ENCODE peak calls at places on chromosome 12, in four cellular contexts. Z is AML-193, U is left cardiac atrium, F is NCI-H1930. V is an unnamed sample.

GRCh38 chr12:4908694-4909396 is 860 bp upstream of the KCNA1 start:
- DNase-seq in Z (no peak), F (peak), U (no peak), V (peak)

GRCh38 chr12:56488041-56488955 is at the start of gene GLS2:
- DNase-seq in Z (no peak), U (peak), F (peak), V (peak)

GRCh38 chr12:55676707-55677106 is 31.0 kb downstream of the ITGA7 start:
- DNase-seq in Z (peak), U (no peak), F (no peak), V (no peak)

GRCh38 chr12:8785499-8785898 is 36.9 kb upstream of the A2ML1 start:
- DNase-seq in U (no peak), F (no peak), Z (no peak), V (no peak)

GRCh38 chr12:53048033-53048779 is 1.7 kb upstream of the TNS2 start:
- DNase-seq in F (peak), U (peak), Z (no peak), V (peak)

GRCh38 chr12:22101749-22102243 is 55.8 kb downstream of the CMAS start:
- DNase-seq in U (peak), Z (no peak), F (no peak), V (no peak)

GRCh38 chr12:2215709-2216560 is 163.1 kb downstream of the CACNA1C start:
- DNase-seq in U (no peak), F (no peak), Z (no peak), V (no peak)

GRCh38 chr12:48286665-48287064 is 64.1 kb downstream of the ZNF641 start:
- DNase-seq in U (no peak), Z (peak), F (no peak), V (no peak)

GRCh38 chr12:22709292-22709691 is 84.3 kb downstream of the ETNK1 start:
- DNase-seq in F (no peak), Z (no peak), U (no peak), V (no peak)

GRCh38 chr12:94997726-94998125 is 5.8 kb downstream of the NDUFA12 start:
- DNase-seq in U (no peak), F (no peak), Z (no peak), V (no peak)

GRCh38 chr12:15679146-15679545 is 110.0 kb downstream of the EPS8 start:
- DNase-seq in U (no peak), Z (no peak), F (no peak), V (no peak)

GRCh38 chr12:108316153-108316892 is 22.8 kb downstream of the CMKLR1 start:
- DNase-seq in U (no peak), F (no peak), Z (no peak), V (peak)

GRCh38 chr12:112012775-112013600 is at the start of the genes ERP29 and TMEM116:
- DNase-seq in F (peak), U (peak), Z (peak), V (peak)

GRCh38 chr12:62259311-62259992 is 752 bp upstream of the USP15 start:
- DNase-seq in Z (peak), U (no peak), F (peak), V (no peak)

GRCh38 chr12:79156846-79157463 is 292.4 kb downstream of the SYT1 start:
- DNase-seq in Z (peak), F (no peak), U (no peak), V (no peak)

GRCh38 chr12:67887065-67887464 is 102.2 kb upstream of the IFNG-AS1 start:
- DNase-seq in U (no peak), F (no peak), Z (no peak), V (no peak)

GRCh38 chr12:122820838-122821271 is 14.4 kb upstream of the HIP1R start:
- DNase-seq in Z (no peak), F (no peak), U (no peak), V (no peak)

GRCh38 chr12:8742501-8742900 is 44.7 kb downstream of the RIMKLB start:
- DNase-seq in F (no peak), U (no peak), Z (no peak), V (no peak)

GRCh38 chr12:57101892-57102695 is 9.1 kb downstream of the STAT6 start:
- DNase-seq in Z (no peak), U (no peak), F (no peak), V (no peak)